ENCODE peak calls at places on chromosomes 13 and 19, in nine cellular contexts. U is ovary; F is CD8-positive, alpha-beta T cell; X is tibial artery; B is tibial nerve; O is body of pancreas; L is naive thymus-derived CD4-positive, alpha-beta T cell; D is upper lobe of right lung; R is A549. J is an unnamed sample.

GRCh38 chr19:32808236-32808635 is 61.3 kb downstream of the SLC7A9 start:
- DNase-seq in F (no peak), R (no peak), U (no peak), D (no peak), X (no peak), L (no peak), O (no peak), B (no peak), J (no peak)

GRCh38 chr13:30551194-30551593 is 66.5 kb upstream of the USPL1 start:
- DNase-seq in X (no peak), R (no peak), L (peak; percentile 44), F (no peak), U (no peak), B (no peak), D (no peak), O (peak; percentile 18), J (no peak)

GRCh38 chr13:75312884-75313520 is 169.0 kb downstream of the TBC1D4 start:
- DNase-seq in X (no peak), R (no peak), U (no peak), D (no peak), F (no peak), O (no peak), L (no peak), B (no peak), J (no peak)

GRCh38 chr13:91358384-91358776 is 10.9 kb downstream of the MIR17HG start:
- DNase-seq in D (no peak), R (no peak), O (no peak), X (no peak), L (no peak), F (no peak), B (no peak), U (no peak), J (no peak)

GRCh38 chr19:34323433-34324204 is 41.4 kb upstream of the GPI start:
- DNase-seq in D (no peak), O (no peak), B (no peak), R (no peak), L (no peak), U (no peak), X (no peak), F (no peak), J (no peak)

GRCh38 chr19:9936151-9937000 is at the start of gene OLFM2:
- DNase-seq in R (no peak), U (peak; percentile 52), O (peak; percentile 30), F (no peak), B (no peak), D (no peak), X (no peak), L (no peak), J (peak; percentile 71)

GRCh38 chr19:31326329-31327028 is 22.8 kb downstream of the TSHZ3 start:
- DNase-seq in B (no peak), O (no peak), X (no peak), D (no peak), L (no peak), F (no peak), R (no peak), U (no peak), J (no peak)

GRCh38 chr19:29372921-29373797 is 152.6 kb upstream of the VSTM2B start:
- DNase-seq in U (no peak), X (no peak), F (no peak), O (no peak), D (no peak), L (no peak), R (no peak), B (no peak), J (no peak)

DNA sequence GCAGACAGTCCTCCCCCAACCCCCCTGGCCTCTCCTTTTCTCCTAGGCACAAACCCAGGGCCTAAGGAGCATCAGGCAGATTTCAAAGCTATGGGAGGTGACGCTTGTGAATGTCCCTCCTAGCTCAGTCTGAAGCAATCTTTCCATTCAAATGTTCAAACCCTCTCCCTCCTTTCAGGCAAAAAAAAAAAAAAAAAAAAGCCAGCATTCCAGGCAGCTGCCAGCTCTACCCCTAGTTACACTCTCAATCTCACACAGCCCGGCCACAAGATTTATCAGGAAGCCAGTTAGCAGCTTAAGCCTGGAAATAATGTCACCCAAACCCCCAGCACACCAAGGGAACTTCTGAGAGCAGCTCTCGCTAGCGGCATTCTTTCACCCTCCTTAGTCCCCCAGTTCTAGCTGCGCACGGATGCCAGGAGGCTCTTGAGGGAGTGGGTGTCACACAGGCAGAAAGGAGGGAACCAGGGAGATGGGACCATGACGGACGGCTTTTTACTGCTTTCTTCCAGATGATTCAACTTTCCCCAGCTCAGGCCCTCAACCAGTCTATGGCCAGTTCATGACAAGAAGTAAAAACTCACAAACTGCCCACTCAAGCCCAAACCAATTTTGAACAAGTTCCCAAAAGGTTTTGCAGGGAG is 6.3 kb downstream of the SH3GL1 start:
- DNase-seq in X (no peak), O (no peak), U (no peak), D (no peak), L (no peak), F (no peak), R (no peak), B (no peak), J (peak; percentile 10)
- H3K4me3 ChIP-seq in X (no peak overlapping the region), O (no peak overlapping the region), U (no peak overlapping the region), D (no peak overlapping the region), L (no peak overlapping the region), F (no peak overlapping the region), R (no peak overlapping the region), B (peak overlapping the region; percentile 10), J (no peak overlapping the region)

DNA sequence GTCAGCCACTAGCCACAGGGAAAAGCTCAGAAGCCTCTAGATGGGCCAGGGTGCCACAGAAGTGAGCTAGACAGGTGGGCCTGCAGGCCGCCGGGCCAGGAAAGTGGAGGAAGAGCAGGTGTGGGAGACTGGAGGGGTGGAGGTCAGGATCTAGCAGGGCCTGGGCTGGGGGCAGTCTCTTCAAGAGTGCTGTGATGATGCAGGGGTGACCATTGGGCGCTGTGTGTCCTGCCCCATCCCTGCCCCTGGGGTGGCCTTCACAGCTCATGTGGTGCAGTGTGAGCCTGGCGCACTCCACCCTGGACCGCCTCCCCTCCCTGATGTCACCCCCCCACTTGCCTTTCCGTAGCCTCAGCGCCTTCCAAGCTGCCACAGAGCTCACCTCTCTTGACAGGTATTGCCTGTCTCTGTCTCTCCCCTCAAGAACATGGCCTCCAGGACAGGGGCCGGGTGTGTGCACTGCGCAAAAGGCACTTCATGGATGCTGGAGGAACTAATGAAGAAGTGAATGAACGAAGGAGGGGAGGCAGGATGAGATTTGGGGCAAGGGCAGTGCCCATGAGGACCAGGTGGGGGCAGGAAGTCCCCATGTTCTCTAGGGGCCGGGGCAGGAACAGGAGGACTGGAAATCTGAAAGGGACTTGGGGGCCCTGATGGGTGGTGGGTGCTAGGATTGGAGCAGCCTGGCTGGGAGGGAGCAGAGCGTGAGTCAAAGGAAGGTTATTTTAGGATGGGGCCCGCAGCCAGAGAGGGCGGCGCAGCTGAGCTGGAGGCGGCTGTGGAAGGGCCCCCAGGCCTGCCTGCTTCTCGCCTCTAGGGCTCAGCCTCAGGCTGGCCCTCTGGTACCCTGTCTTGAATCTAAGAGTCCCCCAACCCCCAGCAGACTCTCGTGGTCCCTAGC is 6.6 kb downstream of the SSBP4 start:
- DNase-seq in D (no peak), O (no peak), U (peak; percentile 68), R (no peak), B (no peak), F (peak; percentile 36), X (peak; percentile 70), L (no peak), J (no peak)
- H3K4me1 ChIP-seq in D (peaks cover 32% of the 10 kb centered on the region), O (peaks cover 35% of the 10 kb centered on the region), U (peaks cover 21% of the 10 kb centered on the region), R (peaks cover 45% of the 10 kb centered on the region), B (peaks cover 62% of the 10 kb centered on the region), F (peaks cover 75% of the 10 kb centered on the region), X (peaks cover 58% of the 10 kb centered on the region), L (peaks cover 63% of the 10 kb centered on the region), J (peaks cover 47% of the 10 kb centered on the region)

DNA sequence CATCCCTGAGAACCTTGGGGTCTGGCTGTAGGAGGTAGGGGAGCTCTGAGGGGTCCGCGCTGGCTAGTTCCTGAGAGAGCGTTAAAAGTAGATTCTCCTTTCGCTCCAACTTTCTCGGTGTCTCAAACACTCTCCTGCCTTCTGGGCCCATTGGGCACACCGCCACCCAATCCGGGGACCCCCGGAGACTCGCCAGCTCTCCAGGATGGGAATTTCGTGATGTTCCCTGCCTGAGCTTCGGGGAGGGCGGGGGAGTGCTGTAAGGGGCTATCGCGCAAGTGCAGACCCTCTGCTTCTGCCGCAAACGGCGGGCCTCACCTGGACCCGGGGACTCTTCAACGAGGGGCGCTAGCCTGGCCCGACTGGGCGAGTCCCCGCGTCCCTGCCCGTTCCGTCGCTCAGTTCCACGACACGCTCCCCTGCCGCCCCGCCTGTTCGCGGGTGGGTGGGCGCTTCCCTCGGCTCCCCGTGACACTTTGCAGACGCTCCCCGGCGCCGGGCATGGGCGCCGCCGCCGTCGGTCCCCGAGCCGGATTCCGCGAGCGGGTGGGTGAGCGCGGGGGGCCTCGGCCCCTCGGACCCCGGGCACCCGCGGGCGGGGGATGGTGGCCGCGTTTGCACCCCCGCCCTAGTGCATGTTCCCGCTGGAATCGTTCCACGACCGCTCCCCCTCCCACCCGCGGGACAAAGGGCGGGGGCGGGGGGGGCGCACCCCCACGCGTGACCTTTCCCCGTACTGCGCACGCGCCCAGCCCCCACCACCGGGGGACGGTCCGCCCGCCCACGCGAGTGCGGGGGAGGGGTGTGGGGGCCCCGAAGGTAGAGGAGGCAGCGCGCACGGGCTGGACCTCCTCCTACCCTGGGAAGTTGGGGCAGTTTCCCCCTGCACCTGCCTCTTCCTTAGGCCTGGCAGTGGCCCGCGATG is at the start of gene CCDC106:
- DNase-seq in X (peak; percentile 60), D (peak; percentile 86), R (peak; percentile 77), L (peak; percentile 61), O (peak; percentile 69), U (peak; percentile 83), F (peak; percentile 48), B (peak; percentile 63), J (peak; percentile 73)
- H3K27ac ChIP-seq in X (peak within 1 kb of the TSS; percentile 80), D (peak within 1 kb of the TSS; percentile 64), R (peak within 1 kb of the TSS; percentile 98), L (peak within 1 kb of the TSS; percentile 76), O (peak within 1 kb of the TSS; percentile 73), U (peak within 1 kb of the TSS; percentile 85), F (peak within 1 kb of the TSS; percentile 50), B (peak within 1 kb of the TSS; percentile 80), J (peak within 1 kb of the TSS; percentile 76)

GRCh38 chr13:94058821-94059360 is 420.6 kb downstream of the DCT start:
- DNase-seq in D (no peak), X (no peak), F (no peak), B (no peak), U (no peak), O (no peak), L (no peak), R (no peak), J (no peak)

GRCh38 chr13:94054159-94054558 is 425.3 kb downstream of the DCT start:
- DNase-seq in B (no peak), D (no peak), F (no peak), X (no peak), O (no peak), L (no peak), R (no peak), U (no peak), J (no peak)

GRCh38 chr13:94056362-94056990 is 423.0 kb downstream of the DCT start:
- DNase-seq in O (no peak), L (no peak), R (no peak), X (no peak), D (no peak), U (no peak), F (no peak), B (no peak), J (no peak)

GRCh38 chr13:94061316-94061715 is 418.2 kb downstream of the DCT start:
- DNase-seq in F (no peak), O (no peak), R (no peak), B (no peak), U (no peak), X (no peak), D (no peak), L (no peak), J (no peak)

DNA sequence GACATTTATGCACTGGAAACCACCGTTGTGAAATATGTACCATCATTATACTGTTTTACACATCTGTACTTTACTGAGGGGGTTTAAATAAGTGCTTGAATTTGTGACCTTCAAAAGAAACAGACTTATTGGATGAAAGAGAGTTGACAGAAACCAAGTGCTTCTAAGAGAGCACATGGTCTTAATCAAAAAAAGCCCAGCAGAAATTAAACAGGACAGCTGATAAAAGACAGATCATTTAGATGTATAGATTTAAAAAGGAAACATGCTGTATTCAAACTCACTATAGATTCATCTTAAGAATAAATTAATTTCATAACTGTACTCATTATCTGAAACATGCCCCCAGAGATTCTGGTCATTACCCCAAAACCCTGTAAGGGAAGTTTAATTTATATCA is 421.9 kb downstream of the DCT start:
- DNase-seq in O (no peak), L (no peak), X (no peak), U (no peak), F (no peak), D (no peak), B (no peak), R (no peak), J (no peak)
- H3K4me3 ChIP-seq in O (no peak overlapping the region), L (no peak overlapping the region), X (no peak overlapping the region), U (no peak overlapping the region), F (no peak overlapping the region), D (no peak overlapping the region), B (no peak overlapping the region), R (no peak overlapping the region), J (no peak overlapping the region)

J was measured in thyroid gland.